ENCODE peak calls at places on chromosomes 13 and 19, in four cellular contexts. H is ascending aorta, Z is left lung, T is IMR-90. P is an unnamed sample. For H3K4me1, the result is how much of the 10 kb centered on the place peaks cover.

GRCh38 chr19:45451181-45451849 is 16.5 kb upstream of the FOSB start:
- DNase-seq in H (peak), Z (no peak), T (peak), P (peak)

GRCh38 chr19:48683349-48683748 is 10.5 kb upstream of the NTN5 start:
- DNase-seq in H (no peak), Z (peak), T (peak), P (no peak)

GRCh38 chr13:31134055-31134711 is 27.5 kb downstream of the HSPH1 start:
- DNase-seq in H (no peak), Z (no peak), T (no peak), P (no peak)

GRCh38 chr19:29946645-29947044 is 4.6 kb downstream of the URI1 start:
- DNase-seq in H (no peak), Z (no peak), T (no peak), P (no peak)

GRCh38 chr13:112693831-112694497 is 4.1 kb downstream of the ATP11A start:
- DNase-seq in H (peak), Z (peak), T (peak), P (no peak)

GRCh38 chr19:1074512-1075283 is 7.7 kb downstream of the ARHGAP45 start:
- DNase-seq in H (peak), Z (peak), T (no peak), P (peak)

GRCh38 chr19:33256266-33256665 is 30.6 kb upstream of the SLC7A10 start:
- DNase-seq in H (no peak), Z (no peak), T (no peak), P (no peak)

GRCh38 chr19:46517471-46517870 is 21.8 kb upstream of the PNMA8B start:
- DNase-seq in H (no peak), Z (no peak), T (no peak), P (no peak)

GRCh38 chr13:24899601-24900000 is 135.6 kb downstream of the RNF17 start:
- DNase-seq in H (no peak), Z (no peak), T (peak), P (no peak)

GRCh38 chr19:54164369-54165068 is 5.0 kb upstream of the LENG1 start:
- DNase-seq in H (peak), Z (peak), T (peak), P (no peak)

GRCh38 chr19:1465191-1466016 is 13.6 kb downstream of the C19orf25 start:
- DNase-seq in H (no peak), Z (no peak), T (peak), P (no peak)

GRCh38 chr13:74056829-74057564 is 77.2 kb downstream of the KLF12 start:
- DNase-seq in H (no peak), Z (no peak), T (no peak), P (no peak)

GRCh38 chr19:38036707-38037106 is 129.7 kb downstream of the SIPA1L3 start:
- DNase-seq in H (no peak), Z (no peak), T (no peak), P (no peak)

GRCh38 chr13:110238795-110239194 is 68.2 kb downstream of the COL4A1 start:
- DNase-seq in H (peak), Z (no peak), T (no peak), P (no peak)

GRCh38 chr13:20487927-20488326 is 37.7 kb downstream of the CRYL1 start:
- DNase-seq in H (no peak), Z (no peak), T (no peak), P (no peak)

GRCh38 chr13:72523049-72523448 is 204.4 kb downstream of the MZT1 start:
- DNase-seq in H (no peak), Z (no peak), T (no peak), P (no peak)

GRCh38 chr13:67630640-67631039 is 400.5 kb upstream of the PCDH9 start:
- DNase-seq in H (no peak), Z (no peak), T (no peak), P (no peak)

GRCh38 chr19:17648097-17648660 is 40.0 kb downstream of the UNC13A start:
- DNase-seq in H (no peak), Z (no peak), T (no peak), P (no peak)

GRCh38 chr13:30341815-30342570 is 34.6 kb upstream of the KATNAL1 start:
- DNase-seq in H (peak), Z (peak), T (peak), P (peak)

GRCh38 chr19:15249560-15249874 is 17.3 kb upstream of the EPHX3 start:
- DNase-seq in H (no peak), Z (no peak), T (no peak), P (no peak)

GRCh38 chr19:15249912-15250634 is 17.8 kb upstream of the EPHX3 start:
- DNase-seq in H (peak), Z (no peak), T (peak), P (no peak)

GRCh38 chr19:15248106-15248505 is 15.9 kb upstream of the EPHX3 start:
- DNase-seq in H (peak), Z (no peak), T (peak), P (no peak)

GRCh38 chr19:15247107-15248014 is 15.1 kb upstream of the EPHX3 start:
- DNase-seq in H (no peak), Z (no peak), T (no peak), P (no peak)

GRCh38 chr19:15248648-15249559 is 16.7 kb upstream of the EPHX3 start:
- DNase-seq in H (peak), Z (peak), T (peak), P (no peak)
- H3K4me3 ChIP-seq in H (peak), Z (no peak), T (no peak), P (peak)

GRCh38 chr13:40622246-40622645 is 44.2 kb downstream of the FOXO1 start:
- DNase-seq in H (no peak), Z (no peak), T (no peak), P (no peak)
- H3K4me1 ChIP-seq in H (under half), Z (under half), T (under half), P (under half)

GRCh38 chr13:98252931-98253470 is 75.9 kb upstream of the RNF113B start:
- DNase-seq in H (no peak), Z (no peak), T (peak), P (no peak)
- H3K4me3 ChIP-seq in H (peak), Z (no peak), T (no peak), P (no peak)

GRCh38 chr19:5892772-5893275 is 10.8 kb downstream of the NDUFA11 start:
- DNase-seq in H (no peak), Z (no peak), T (no peak), P (no peak)

GRCh38 chr19:5891938-5892771 is 11.4 kb downstream of the NDUFA11 start:
- DNase-seq in H (no peak), Z (no peak), T (peak), P (no peak)

GRCh38 chr19:5891572-5891937 is 12.0 kb downstream of the NDUFA11 start:
- DNase-seq in H (no peak), Z (no peak), T (no peak), P (no peak)

GRCh38 chr19:5889288-5889971 is 14.2 kb downstream of the NDUFA11 start:
- DNase-seq in H (no peak), Z (no peak), T (peak), P (no peak)

GRCh38 chr19:5890099-5890498 is 13.5 kb downstream of the NDUFA11 start:
- DNase-seq in H (no peak), Z (no peak), T (no peak), P (no peak)
- H3K4me1 ChIP-seq in H (under half), Z (under half), T (under half), P (under half)

DNA sequence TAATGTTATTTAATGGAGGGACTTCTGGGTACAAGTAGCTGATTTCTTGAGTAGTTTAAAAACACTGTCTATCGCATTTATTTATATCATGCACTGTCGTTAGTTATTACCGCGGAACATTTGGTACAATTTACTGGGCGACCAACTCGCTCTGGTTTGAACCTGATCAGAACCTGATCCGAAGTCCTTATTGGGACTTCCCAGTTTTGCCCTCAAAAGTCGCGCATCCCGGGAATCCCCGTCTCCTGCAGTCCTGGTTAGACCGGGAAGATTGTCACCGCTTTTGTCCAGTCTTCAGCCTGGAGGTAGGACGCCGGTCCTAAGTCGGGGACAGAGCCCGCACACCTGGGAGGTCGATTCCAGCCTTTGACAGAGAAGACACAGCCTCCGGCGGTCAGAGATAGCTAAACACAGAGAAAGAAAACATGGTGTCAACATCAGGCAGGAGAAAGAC is 694 bp downstream of the CLN5 start:
- DNase-seq in H (no peak), Z (peak), T (peak), P (no peak)
- H3K4me3 ChIP-seq in H (peak), Z (peak), T (peak), P (peak)

GRCh38 chr13:98575009-98575866 is 1.7 kb downstream of the STK24 start:
- DNase-seq in H (no peak), Z (no peak), T (no peak), P (no peak)

GRCh38 chr13:98575876-98576214 is 1.1 kb downstream of the STK24 start:
- DNase-seq in H (no peak), Z (no peak), T (no peak), P (no peak)

GRCh38 chr13:98570929-98571372 is 6.0 kb downstream of the STK24 start:
- DNase-seq in H (no peak), Z (peak), T (no peak), P (no peak)

GRCh38 chr13:98576215-98576945 is 527 bp downstream of the STK24 start:
- DNase-seq in H (peak), Z (peak), T (no peak), P (no peak)

DNA sequence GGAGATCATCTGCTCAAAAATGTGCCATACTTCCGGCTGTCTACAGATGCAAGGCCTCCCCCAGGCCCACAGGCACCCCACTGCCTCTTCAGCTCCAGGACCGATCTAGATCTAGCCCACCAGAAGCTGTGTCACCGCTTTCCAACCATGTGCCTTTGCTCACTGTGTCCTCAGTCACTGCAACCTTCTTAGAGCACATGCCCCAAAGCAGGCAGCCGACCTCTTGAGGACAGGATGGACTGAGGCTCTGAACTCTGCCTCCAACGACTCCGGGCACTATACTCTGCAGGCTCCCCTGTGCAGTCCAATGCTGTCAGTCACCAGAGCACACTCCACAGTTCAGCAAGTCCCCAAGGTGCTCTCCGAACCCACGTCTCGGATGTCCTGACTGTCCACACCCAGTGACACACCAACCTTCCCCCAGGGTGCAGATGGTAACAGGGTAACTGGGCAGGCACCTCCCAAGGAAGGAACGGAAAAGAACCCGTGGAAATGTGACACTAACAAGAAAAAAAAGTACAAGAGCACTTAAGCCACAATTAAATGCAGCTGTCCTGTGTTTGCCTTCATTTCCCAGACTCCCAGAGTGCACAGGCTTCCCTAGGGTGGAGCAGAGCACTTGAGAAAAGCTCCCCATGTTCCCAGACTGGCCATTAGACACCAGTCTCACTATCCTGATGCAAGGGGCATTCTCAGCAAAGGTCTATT is 4.8 kb downstream of the STK24 start:
- DNase-seq in H (no peak), Z (no peak), T (peak), P (no peak)
- H3K4me1 ChIP-seq in H (under half), Z (half or more), T (under half), P (under half)

DNA sequence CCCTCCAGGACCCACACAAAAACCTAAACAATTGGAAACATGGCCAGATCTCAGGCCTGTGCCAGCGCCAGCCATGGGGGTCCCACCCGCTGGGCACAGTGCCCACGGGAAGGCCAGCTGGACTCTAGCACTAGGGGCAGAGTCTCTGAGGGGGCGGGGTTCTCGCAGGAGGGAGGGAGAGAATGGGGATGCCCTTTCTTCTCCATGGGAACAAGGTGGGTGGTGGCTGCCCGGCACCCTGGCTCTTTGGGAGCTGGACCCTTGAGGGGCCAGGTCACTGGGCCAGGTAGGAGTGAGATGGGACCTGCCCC is 8.4 kb downstream of the LYL1 start:
- DNase-seq in H (peak), Z (no peak), T (no peak), P (no peak)
- H3K4me3 ChIP-seq in H (no peak), Z (no peak), T (no peak), P (no peak)

GRCh38 chr19:8361921-8362793 is 1.8 kb upstream of the ANGPTL4 start:
- DNase-seq in H (peak), Z (peak), T (peak), P (peak)
- H3K4me1 ChIP-seq in H (under half), Z (half or more), T (under half), P (under half)